ENCODE peak calls at places on chromosomes 11 and 22, in four cellular contexts. D, I, U and Y are unnamed samples.

GRCh38 chr22:30305519-30305905 is 16.2 kb upstream of the CASTOR1 start:
- DNase-seq in D (no peak), I (no peak), U (no peak), Y (no peak)

GRCh38 chr11:6307879-6308278 is 12.4 kb downstream of the CAVIN3 start:
- DNase-seq in D (peak), I (no peak), U (no peak), Y (no peak)

GRCh38 chr22:50376064-50376747 is 33.1 kb downstream of the PPP6R2 start:
- DNase-seq in D (no peak), I (no peak), U (no peak), Y (no peak)

GRCh38 chr11:35786918-35787557 is 124.5 kb downstream of the TRIM44 start:
- DNase-seq in D (peak), I (no peak), U (peak), Y (no peak)

GRCh38 chr22:38136607-38137006 is 26.1 kb upstream of the BAIAP2L2 start:
- DNase-seq in D (peak), I (no peak), U (no peak), Y (no peak)

GRCh38 chr22:37906364-37907008 is 389 bp downstream of the MICALL1 start:
- DNase-seq in D (no peak), I (no peak), U (peak), Y (no peak)

GRCh38 chr11:70506986-70507385 is 108.7 kb downstream of the CTTN start:
- DNase-seq in D (no peak), I (no peak), U (peak), Y (no peak)

GRCh38 chr22:31496735-31497146 is 405 bp downstream of the SFI1 start:
- DNase-seq in D (peak), I (no peak), U (no peak), Y (no peak)

GRCh38 chr22:37566329-37566837 is 6.1 kb downstream of the CDC42EP1 start:
- DNase-seq in D (no peak), I (no peak), U (no peak), Y (no peak)

GRCh38 chr11:5476184-5476819 is 12.2 kb upstream of the OR52D1 start:
- DNase-seq in D (peak), I (no peak), U (peak), Y (peak)

GRCh38 chr22:19667872-19668740 is 46.2 kb upstream of the SEPTIN5 start:
- DNase-seq in D (no peak), I (no peak), U (no peak), Y (no peak)

GRCh38 chr22:39003165-39003638 is 10.9 kb upstream of the APOBEC3C start:
- DNase-seq in D (peak), I (peak), U (peak), Y (peak)

GRCh38 chr11:69392104-69392653 is 89.3 kb upstream of the LINC01488 start:
- DNase-seq in D (no peak), I (no peak), U (no peak), Y (no peak)

GRCh38 chr11:123041185-123041584 is 20.8 kb downstream of the HSPA8 start:
- DNase-seq in D (no peak), I (no peak), U (no peak), Y (no peak)

GRCh38 chr22:50531546-50532352 is 1.9 kb upstream of the TYMP start:
- DNase-seq in D (peak), I (peak), U (peak), Y (no peak)

GRCh38 chr11:134261626-134262488 is 8.5 kb downstream of the ACAD8 start:
- DNase-seq in D (peak), I (no peak), U (peak), Y (peak)

GRCh38 chr11:3216027-3216525 is 2.5 kb downstream of the MRGPRG start:
- DNase-seq in D (no peak), I (no peak), U (no peak), Y (no peak)

GRCh38 chr11:12771875-12772274 is 97.7 kb downstream of the TEAD1 start:
- DNase-seq in D (peak), I (no peak), U (no peak), Y (no peak)

GRCh38 chr11:102564110-102564509 is 33.6 kb upstream of the MMP7 start:
- DNase-seq in D (peak), I (peak), U (no peak), Y (no peak)

GRCh38 chr11:121328213-121328966 is 35.8 kb downstream of the SC5D start:
- DNase-seq in D (no peak), I (no peak), U (no peak), Y (no peak)

GRCh38 chr11:98568011-98568410 is 452.7 kb upstream of the CNTN5 start:
- DNase-seq in D (no peak), I (no peak), U (no peak), Y (peak)

GRCh38 chr11:61341706-61342105 is 8.7 kb downstream of the TKFC start:
- DNase-seq in D (no peak), I (no peak), U (no peak), Y (no peak)

GRCh38 chr22:39526736-39527171 is 5.8 kb downstream of the RPS19BP1 start:
- DNase-seq in D (no peak), I (peak), U (no peak), Y (no peak)

GRCh38 chr11:73216466-73216865 is 1.6 kb upstream of the P2RY2 start:
- DNase-seq in D (no peak), I (no peak), U (no peak), Y (no peak)

GRCh38 chr11:73218830-73219215 is 742 bp downstream of the P2RY2 start:
- DNase-seq in D (no peak), I (no peak), U (no peak), Y (no peak)

GRCh38 chr11:73217810-73218105 is 323 bp upstream of the P2RY2 start:
- DNase-seq in D (no peak), I (no peak), U (no peak), Y (no peak)

GRCh38 chr11:73218106-73218829 is at the start of gene P2RY2:
- DNase-seq in D (peak), I (peak), U (peak), Y (no peak)

DNA sequence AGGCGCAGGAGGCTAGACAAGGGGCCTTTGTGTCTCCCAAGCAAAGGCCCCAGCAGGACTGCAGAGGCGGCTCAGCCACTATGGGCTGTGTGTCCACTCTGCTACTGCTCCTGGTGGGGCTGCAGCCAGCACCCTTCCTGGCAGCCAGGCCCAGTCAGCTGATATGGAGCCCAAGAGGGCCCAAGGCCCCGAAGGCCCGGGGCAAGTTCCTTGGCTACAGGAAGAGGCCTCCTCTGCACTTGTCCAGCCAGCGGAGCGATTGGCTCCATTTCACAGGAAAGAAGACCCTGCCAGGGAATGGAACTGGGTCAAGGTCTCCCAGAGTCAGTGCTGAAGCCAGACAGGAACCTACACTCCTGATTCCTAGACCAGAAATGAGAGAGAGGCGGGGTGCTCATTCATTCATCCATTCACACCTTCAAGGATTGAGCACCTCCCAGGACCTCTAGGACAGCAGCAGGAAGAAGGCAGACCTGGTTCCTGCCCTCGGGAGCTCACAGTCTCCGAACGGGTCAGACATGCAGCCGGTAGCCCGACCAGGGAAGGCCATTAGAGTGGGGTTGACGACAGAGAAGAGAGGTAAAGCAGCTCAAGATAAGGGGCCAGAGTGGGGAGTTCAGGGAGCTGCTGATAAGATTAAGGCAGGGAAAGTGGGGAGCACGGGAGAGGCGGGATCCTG is 811 bp upstream of the P2RY2 start:
- DNase-seq in D (no peak), I (no peak), U (no peak), Y (no peak)
- H3K4me3 ChIP-seq in D (no peak), I (peak), U (no peak), Y (no peak)

GRCh38 chr22:45638834-45639746 is 32.5 kb upstream of the ATXN10 start:
- DNase-seq in D (peak), I (peak), U (no peak), Y (no peak)
- H3K4me3 ChIP-seq in D (peak), I (peak), U (no peak), Y (no peak)

GRCh38 chr22:26502688-26503561 is 9.3 kb downstream of the TFIP11 start:
- DNase-seq in D (peak), I (no peak), U (peak), Y (no peak)
- H3K4me3 ChIP-seq in D (no peak), I (no peak), U (no peak), Y (no peak)

GRCh38 chr22:23365524-23365923 is 185.2 kb downstream of the BCR start:
- DNase-seq in D (no peak), I (no peak), U (no peak), Y (no peak)

GRCh38 chr22:23364389-23364788 is 184.1 kb downstream of the BCR start:
- DNase-seq in D (no peak), I (no peak), U (no peak), Y (no peak)

GRCh38 chr22:23365961-23366360 is 185.7 kb downstream of the BCR start:
- DNase-seq in D (no peak), I (no peak), U (no peak), Y (no peak)

GRCh38 chr22:23361676-23362075 is 181.4 kb downstream of the BCR start:
- DNase-seq in D (no peak), I (no peak), U (no peak), Y (no peak)

DNA sequence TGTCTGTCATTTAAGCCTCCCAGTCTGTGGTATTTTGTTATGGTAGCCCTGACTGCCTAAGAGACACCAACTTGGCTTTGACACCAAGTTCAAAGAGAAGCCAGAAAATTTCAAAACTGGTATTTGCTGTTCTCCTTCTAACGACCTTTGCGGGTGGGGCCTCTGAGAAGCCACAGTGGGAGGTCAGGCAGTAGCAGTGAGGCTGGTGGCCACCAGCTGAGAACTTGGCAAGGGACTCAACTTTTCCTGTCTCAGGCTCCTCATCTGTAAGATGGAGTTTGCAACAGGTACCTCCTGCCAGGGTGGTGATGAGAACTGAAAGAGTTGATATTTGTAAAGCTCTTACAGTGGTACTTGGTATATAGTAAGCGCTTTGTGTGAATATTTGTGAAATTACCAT is 183.4 kb downstream of the BCR start:
- DNase-seq in D (no peak), I (no peak), U (no peak), Y (no peak)
- H3K4me3 ChIP-seq in D (no peak), I (no peak), U (no peak), Y (no peak)

GRCh38 chr11:66291303-66291705 is 390 bp upstream of the TMEM151A start:
- DNase-seq in D (no peak), I (no peak), U (peak), Y (no peak)

GRCh38 chr11:66293352-66293751 is 1.7 kb downstream of the TMEM151A start:
- DNase-seq in D (no peak), I (no peak), U (no peak), Y (no peak)

GRCh38 chr11:66293777-66294625 is 2.3 kb downstream of the TMEM151A start:
- DNase-seq in D (no peak), I (no peak), U (no peak), Y (no peak)

GRCh38 chr11:66291706-66292542 is at the start of gene TMEM151A:
- DNase-seq in D (no peak), I (no peak), U (peak), Y (no peak)

GRCh38 chr11:66292543-66293332 is 1.0 kb downstream of the TMEM151A start:
- DNase-seq in D (no peak), I (no peak), U (no peak), Y (no peak)
- H3K4me3 ChIP-seq in D (no peak), I (no peak), U (peak), Y (no peak)

GRCh38 chr11:125516266-125516665 is 20.2 kb upstream of the FEZ1 start:
- DNase-seq in D (no peak), I (no peak), U (no peak), Y (no peak)

GRCh38 chr11:125519865-125520834 is 24.1 kb upstream of the FEZ1 start:
- DNase-seq in D (no peak), I (no peak), U (no peak), Y (no peak)

GRCh38 chr11:125515102-125515439 is 19.0 kb upstream of the FEZ1 start:
- DNase-seq in D (no peak), I (no peak), U (no peak), Y (no peak)

GRCh38 chr11:125514336-125515101 is 18.5 kb upstream of the FEZ1 start:
- DNase-seq in D (peak), I (peak), U (peak), Y (no peak)

GRCh38 chr11:125517116-125517804 is 21.2 kb upstream of the FEZ1 start:
- DNase-seq in D (peak), I (no peak), U (peak), Y (peak)
- H3K4me3 ChIP-seq in D (peak), I (no peak), U (no peak), Y (peak)